ENCODE peak calls at places on chromosomes 12 and 14, in four cellular contexts. Z is bronchial epithelial cell, D is T-helper 9 cell, L is mucosa of descending colon. H is an unnamed sample.

GRCh38 chr14:71523630-71524320 is 408.5 kb upstream of the RGS6 start:
- DNase-seq in Z (no peak), D (no peak), L (no peak), H (no peak)

GRCh38 chr12:69555461-69555860 is 29.8 kb upstream of the CCT2 start:
- DNase-seq in Z (peak), D (no peak), L (no peak), H (no peak)

GRCh38 chr12:64450711-64451486 is 1.0 kb upstream of the TBK1 start:
- DNase-seq in Z (peak), D (no peak), L (peak), H (no peak)

GRCh38 chr14:23697689-23698088 is 61.5 kb downstream of the DHRS2 start:
- DNase-seq in Z (no peak), D (no peak), L (no peak), H (no peak)

GRCh38 chr12:45619736-45620135 is 109.8 kb upstream of the ARID2 start:
- DNase-seq in Z (no peak), D (no peak), L (no peak), H (no peak)

GRCh38 chr14:105475916-105476845 is 1.6 kb downstream of the CRIP2 start:
- DNase-seq in Z (no peak), D (no peak), L (peak), H (no peak)

GRCh38 chr12:131327521-131328488 is 374.1 kb downstream of the ADGRD1 start:
- DNase-seq in Z (no peak), D (no peak), L (no peak), H (no peak)

GRCh38 chr14:34175574-34175973 is 224.7 kb upstream of the EGLN3 start:
- DNase-seq in Z (no peak), D (no peak), L (no peak), H (no peak)

GRCh38 chr14:98957211-98958047 is 314.6 kb downstream of the BCL11B start:
- DNase-seq in Z (peak), D (no peak), L (peak), H (peak)

GRCh38 chr14:91313852-91314251 is 69.3 kb upstream of the GPR68 start:
- DNase-seq in Z (no peak), D (no peak), L (no peak), H (no peak)

GRCh38 chr14:61145258-61145902 is 135.8 kb downstream of the TMEM30B start:
- DNase-seq in Z (peak), D (no peak), L (no peak), H (no peak)

GRCh38 chr12:96421014-96421413 is 20.8 kb upstream of the CDK17 start:
- DNase-seq in Z (no peak), D (no peak), L (no peak), H (no peak)

GRCh38 chr12:96824838-96825236 is 82.2 kb upstream of the NEDD1 start:
- DNase-seq in Z (no peak), D (no peak), L (no peak), H (no peak)

GRCh38 chr12:105561981-105562726 is 231.7 kb downstream of the C12orf75 start:
- DNase-seq in Z (peak), D (no peak), L (peak), H (no peak)

GRCh38 chr12:126742326-126742725 is 1524.6 kb upstream of the TMEM132C start:
- DNase-seq in Z (no peak), D (no peak), L (no peak), H (no peak)

GRCh38 chr12:39123580-39123979 is 218.2 kb upstream of the CPNE8 start:
- DNase-seq in Z (peak), D (no peak), L (no peak), H (no peak)

GRCh38 chr12:110266381-110266909 is 14.6 kb upstream of the ATP2A2 start:
- DNase-seq in Z (no peak), D (no peak), L (no peak), H (no peak)

GRCh38 chr12:99983721-99984258 is 946 bp downstream of the ANKS1B start:
- DNase-seq in Z (no peak), D (no peak), L (peak), H (no peak)

GRCh38 chr12:100293017-100293416 is 26.0 kb downstream of the SCYL2 start:
- DNase-seq in Z (peak), D (no peak), L (no peak), H (no peak)

GRCh38 chr14:76917158-76917596 is 91.0 kb downstream of the LRRC74A start:
- DNase-seq in Z (peak), D (no peak), L (peak), H (no peak)

GRCh38 chr14:103336191-103336590 is 2.2 kb downstream of the EIF5 start:
- DNase-seq in Z (no peak), D (no peak), L (no peak), H (no peak)

GRCh38 chr14:70289138-70289537 is 70.3 kb downstream of the COX16 start:
- DNase-seq in Z (no peak), D (no peak), L (no peak), H (peak)

GRCh38 chr12:110931315-110931728 is 10.9 kb upstream of the MYL2 start:
- DNase-seq in Z (no peak), D (no peak), L (no peak), H (no peak)

GRCh38 chr14:43792980-43793379 is 714.1 kb downstream of the FSCB start:
- DNase-seq in Z (no peak), D (no peak), L (no peak), H (no peak)

GRCh38 chr12:68102163-68102562 is 57.4 kb downstream of the IFNG start:
- DNase-seq in Z (peak), D (no peak), L (no peak), H (no peak)

GRCh38 chr12:124493809-124494750 is 73.3 kb downstream of the NCOR2 start:
- DNase-seq in Z (no peak), D (no peak), L (no peak), H (peak)

GRCh38 chr14:59015482-59015881 is 173.0 kb upstream of the DAAM1 start:
- DNase-seq in Z (no peak), D (no peak), L (no peak), H (no peak)

GRCh38 chr12:101891462-101891971 is 14.1 kb downstream of the DRAM1 start:
- DNase-seq in Z (peak), D (no peak), L (peak), H (no peak)

GRCh38 chr12:3328571-3328970 is 162.4 kb upstream of the PRMT8 start:
- DNase-seq in Z (no peak), D (no peak), L (no peak), H (no peak)

GRCh38 chr12:64700532-64700931 is 58.7 kb downstream of the GNS start:
- DNase-seq in Z (no peak), D (no peak), L (no peak), H (no peak)

GRCh38 chr14:42222924-42223471 is 616.3 kb downstream of the LRFN5 start:
- DNase-seq in Z (peak), D (no peak), L (peak), H (no peak)

GRCh38 chr14:32761381-32761968 is 177.2 kb upstream of the NPAS3 start:
- DNase-seq in Z (peak), D (no peak), L (no peak), H (no peak)

GRCh38 chr12:53461591-53461990 is 9.7 kb downstream of the PCBP2 start:
- DNase-seq in Z (no peak), D (no peak), L (no peak), H (no peak)

GRCh38 chr14:28157289-28157869 is 609.2 kb upstream of the FOXG1 start:
- DNase-seq in Z (no peak), D (no peak), L (no peak), H (no peak)

GRCh38 chr12:67853204-67853603 is 136.0 kb upstream of the IFNG-AS1 start:
- DNase-seq in Z (no peak), D (no peak), L (no peak), H (no peak)

H was measured in activated effector memory CD4-positive, alpha-beta T cell treated with anti-CD3 and anti-CD28 coated beads, Interleukin-2, amount 50 U/mL, for 16 hours.